ENCODE peak calls at places on chromosomes 5 and 9, in ten cellular contexts. One of them, this sample, is unnamed.

GRCh38 chr5:150341331-150341730 is 16.2 kb upstream of the TCOF1 start:
- DNase-seq in iPS DF 6.9: no peak
- DNase-seq in adrenal gland: no peak
- DNase-seq in ovary: no peak
- DNase-seq in MM.1S: peak; percentile 14
- DNase-seq in fibroblast of lung: no peak
- DNase-seq in aorta: no peak
- DNase-seq in HCT116: no peak
- DNase-seq in spleen: no peak
- DNase-seq in right atrium auricular region: no peak
- DNase-seq in this sample: no peak

GRCh38 chr5:170286532-170286931 is 11.0 kb downstream of the LCP2 start:
- DNase-seq in adrenal gland: no peak
- DNase-seq in ovary: no peak
- DNase-seq in right atrium auricular region: no peak
- DNase-seq in HCT116: no peak
- DNase-seq in MM.1S: no peak
- DNase-seq in fibroblast of lung: no peak
- DNase-seq in aorta: no peak
- DNase-seq in iPS DF 6.9: no peak
- DNase-seq in spleen: no peak
- DNase-seq in this sample: no peak

GRCh38 chr5:159917919-159918487 is 1.7 kb downstream of the ADRA1B start:
- DNase-seq in adrenal gland: no peak
- DNase-seq in ovary: no peak
- DNase-seq in MM.1S: no peak
- DNase-seq in iPS DF 6.9: no peak
- DNase-seq in right atrium auricular region: no peak
- DNase-seq in HCT116: no peak
- DNase-seq in aorta: no peak
- DNase-seq in fibroblast of lung: no peak
- DNase-seq in spleen: no peak
- DNase-seq in this sample: no peak

GRCh38 chr9:137307255-137308101 is 5.4 kb upstream of the NRARP start:
- DNase-seq in aorta: peak; percentile 74
- DNase-seq in fibroblast of lung: no peak
- DNase-seq in ovary: peak; percentile 33
- DNase-seq in spleen: peak; percentile 77
- DNase-seq in HCT116: no peak
- DNase-seq in adrenal gland: no peak
- DNase-seq in iPS DF 6.9: no peak
- DNase-seq in right atrium auricular region: no peak
- DNase-seq in MM.1S: no peak
- DNase-seq in this sample: no peak

GRCh38 chr9:118785456-118785855 is 583.8 kb downstream of the BRINP1 start:
- DNase-seq in fibroblast of lung: no peak
- DNase-seq in right atrium auricular region: no peak
- DNase-seq in adrenal gland: no peak
- DNase-seq in MM.1S: no peak
- DNase-seq in iPS DF 6.9: no peak
- DNase-seq in aorta: no peak
- DNase-seq in spleen: no peak
- DNase-seq in ovary: no peak
- DNase-seq in HCT116: no peak
- DNase-seq in this sample: no peak

GRCh38 chr9:132169672-132170392 is 8.0 kb downstream of the NTNG2 start:
- DNase-seq in iPS DF 6.9: no peak
- DNase-seq in spleen: peak; percentile 89
- DNase-seq in MM.1S: peak; percentile 39
- DNase-seq in adrenal gland: peak; percentile 71
- DNase-seq in fibroblast of lung: peak; percentile 35
- DNase-seq in HCT116: peak; percentile 29
- DNase-seq in right atrium auricular region: no peak
- DNase-seq in aorta: peak; percentile 85
- DNase-seq in ovary: no peak
- DNase-seq in this sample: no peak

GRCh38 chr9:28648723-28649122 is 1075.4 kb upstream of the C9orf72 start:
- DNase-seq in adrenal gland: no peak
- DNase-seq in MM.1S: no peak
- DNase-seq in ovary: no peak
- DNase-seq in aorta: no peak
- DNase-seq in iPS DF 6.9: peak; percentile 22
- DNase-seq in fibroblast of lung: no peak
- DNase-seq in right atrium auricular region: no peak
- DNase-seq in HCT116: no peak
- DNase-seq in spleen: no peak
- DNase-seq in this sample: no peak

GRCh38 chr5:120432861-120433260 is 31.2 kb upstream of the PRR16 start:
- DNase-seq in ovary: no peak
- DNase-seq in right atrium auricular region: no peak
- DNase-seq in iPS DF 6.9: no peak
- DNase-seq in aorta: no peak
- DNase-seq in fibroblast of lung: no peak
- DNase-seq in MM.1S: no peak
- DNase-seq in adrenal gland: no peak
- DNase-seq in spleen: no peak
- DNase-seq in HCT116: no peak
- DNase-seq in this sample: no peak

GRCh38 chr5:116696356-116696755 is 121.7 kb upstream of the SEMA6A start:
- DNase-seq in HCT116: no peak
- DNase-seq in iPS DF 6.9: peak; percentile 25
- DNase-seq in spleen: no peak
- DNase-seq in fibroblast of lung: peak; percentile 40
- DNase-seq in ovary: no peak
- DNase-seq in adrenal gland: no peak
- DNase-seq in MM.1S: no peak
- DNase-seq in right atrium auricular region: no peak
- DNase-seq in aorta: no peak
- DNase-seq in this sample: no peak

GRCh38 chr9:82412586-82412985 is 424.0 kb downstream of the SPATA31D1 start:
- DNase-seq in spleen: no peak
- DNase-seq in ovary: no peak
- DNase-seq in adrenal gland: no peak
- DNase-seq in HCT116: no peak
- DNase-seq in right atrium auricular region: no peak
- DNase-seq in fibroblast of lung: peak; percentile 7
- DNase-seq in aorta: no peak
- DNase-seq in MM.1S: no peak
- DNase-seq in iPS DF 6.9: no peak
- DNase-seq in this sample: no peak

GRCh38 chr5:173330151-173330855 is 2.1 kb upstream of the STC2 start:
- DNase-seq in HCT116: no peak
- DNase-seq in ovary: no peak
- DNase-seq in spleen: no peak
- DNase-seq in aorta: no peak
- DNase-seq in iPS DF 6.9: no peak
- DNase-seq in MM.1S: no peak
- DNase-seq in right atrium auricular region: no peak
- DNase-seq in adrenal gland: no peak
- DNase-seq in fibroblast of lung: no peak
- DNase-seq in this sample: no peak

GRCh38 chr5:144484124-144484897 is 313.6 kb downstream of the KCTD16 start:
- DNase-seq in adrenal gland: no peak
- DNase-seq in MM.1S: no peak
- DNase-seq in right atrium auricular region: no peak
- DNase-seq in iPS DF 6.9: no peak
- DNase-seq in aorta: no peak
- DNase-seq in ovary: no peak
- DNase-seq in HCT116: no peak
- DNase-seq in fibroblast of lung: peak; percentile 92
- DNase-seq in spleen: no peak
- DNase-seq in this sample: no peak

DNA sequence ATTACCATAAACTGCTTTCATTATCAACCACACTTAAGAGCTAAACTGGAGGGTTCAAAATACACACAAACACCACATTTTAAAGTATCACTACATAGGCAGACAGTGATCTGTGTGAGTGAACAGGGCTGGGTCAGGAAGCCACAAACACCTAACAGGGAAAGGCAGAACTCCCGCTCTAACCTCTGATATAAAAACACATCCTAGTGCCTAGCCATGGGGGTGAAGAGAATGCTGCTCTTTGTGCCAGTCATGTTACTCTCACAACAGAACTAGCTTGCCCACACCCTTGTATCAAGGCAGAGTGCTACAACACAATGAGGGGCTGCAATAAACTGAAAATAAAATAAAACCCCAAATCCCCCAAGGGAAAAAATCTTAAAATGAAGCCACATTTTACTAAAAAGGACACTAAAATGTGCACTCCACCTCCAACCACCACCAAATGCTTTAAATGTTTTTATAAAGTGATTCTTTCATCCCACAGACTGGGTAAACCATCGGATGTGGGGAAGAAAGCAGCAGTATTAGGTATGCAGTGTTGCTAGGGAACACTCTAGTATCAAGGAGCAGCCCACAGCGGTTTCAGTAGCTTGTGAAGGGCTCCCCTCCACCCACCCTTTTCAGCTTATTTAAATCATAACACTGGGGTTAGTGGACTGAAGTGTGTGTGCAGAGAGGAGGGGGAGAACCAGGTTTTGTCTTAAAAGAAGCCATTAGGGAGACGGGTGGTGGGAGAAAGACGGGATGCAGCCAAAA is 64.5 kb downstream of the TMEM161B start:
- DNase-seq in fibroblast of lung: peak; percentile 88
- DNase-seq in ovary: no peak
- DNase-seq in adrenal gland: no peak
- DNase-seq in HCT116: no peak
- DNase-seq in MM.1S: no peak
- DNase-seq in iPS DF 6.9: no peak
- DNase-seq in right atrium auricular region: no peak
- DNase-seq in spleen: no peak
- DNase-seq in aorta: no peak
- DNase-seq in this sample: no peak
- H3K27ac ChIP-seq in fibroblast of lung: no peak overlapping the region
- H3K27ac ChIP-seq in ovary: no peak overlapping the region
- H3K27ac ChIP-seq in adrenal gland: no peak overlapping the region
- H3K27ac ChIP-seq in HCT116: no peak overlapping the region
- H3K27ac ChIP-seq in MM.1S: no peak overlapping the region
- H3K27ac ChIP-seq in iPS DF 6.9: no peak overlapping the region
- H3K27ac ChIP-seq in right atrium auricular region: no peak overlapping the region
- H3K27ac ChIP-seq in spleen: no peak overlapping the region
- H3K27ac ChIP-seq in aorta: no peak overlapping the region
- H3K27ac ChIP-seq in this sample: no peak overlapping the region

GRCh38 chr9:61666849-61667371 is 477.1 kb downstream of the SPATA31A7 start:
- DNase-seq in ovary: no peak
- DNase-seq in aorta: peak; percentile 55
- DNase-seq in MM.1S: no peak
- DNase-seq in HCT116: no peak
- DNase-seq in iPS DF 6.9: no peak
- DNase-seq in spleen: peak; percentile 52
- DNase-seq in fibroblast of lung: no peak
- DNase-seq in right atrium auricular region: peak; percentile 28
- DNase-seq in adrenal gland: no peak
- DNase-seq in this sample: no peak
- H3K9me3 ChIP-seq in ovary: no peaks in the 10 kb centered on the region
- H3K9me3 ChIP-seq in aorta: peaks cover 6% of the 10 kb centered on the region
- H3K9me3 ChIP-seq in MM.1S: no peaks in the 10 kb centered on the region
- H3K9me3 ChIP-seq in HCT116: no peaks in the 10 kb centered on the region
- H3K9me3 ChIP-seq in iPS DF 6.9: peaks cover 9% of the 10 kb centered on the region
- H3K9me3 ChIP-seq in spleen: no peaks in the 10 kb centered on the region
- H3K9me3 ChIP-seq in fibroblast of lung: no peaks in the 10 kb centered on the region
- H3K9me3 ChIP-seq in right atrium auricular region: no peaks in the 10 kb centered on the region
- H3K9me3 ChIP-seq in adrenal gland: no peaks in the 10 kb centered on the region
- H3K9me3 ChIP-seq in this sample: peaks cover 45% of the 10 kb centered on the region

DNA sequence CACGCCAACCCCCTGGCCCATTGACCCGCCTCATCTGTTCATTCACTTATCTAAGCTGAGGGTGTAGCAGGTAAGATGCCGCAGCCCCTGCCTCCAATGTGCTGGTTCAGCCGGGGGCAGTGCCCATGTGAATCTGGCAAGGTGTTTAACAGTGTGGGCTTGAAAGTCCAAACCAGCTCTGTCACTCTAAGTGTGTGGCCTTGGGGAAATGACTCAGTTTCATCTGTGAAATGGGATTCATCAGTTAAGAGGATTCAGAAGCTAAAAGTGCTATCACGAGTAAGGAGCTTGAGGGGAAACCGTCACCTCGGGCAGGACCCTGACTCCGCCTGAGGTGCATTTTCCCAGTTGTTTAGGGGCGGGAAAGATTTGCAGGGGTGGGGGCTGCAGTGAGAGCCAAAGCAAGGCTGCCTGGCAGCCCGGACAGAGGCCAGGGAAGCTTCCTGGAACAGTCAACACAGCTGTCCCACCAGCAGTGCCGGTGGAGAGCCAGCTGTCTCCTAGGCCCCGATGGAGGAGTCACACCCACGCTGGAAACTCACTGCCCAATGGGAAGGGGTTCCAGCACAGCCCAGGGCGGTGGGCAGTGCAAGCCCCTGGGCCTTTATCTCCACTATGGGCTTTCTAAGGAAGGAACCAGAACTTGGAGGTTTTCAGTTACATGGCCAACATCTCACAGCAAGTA is 9.7 kb upstream of the URM1 start:
- DNase-seq in adrenal gland: no peak
- DNase-seq in fibroblast of lung: no peak
- DNase-seq in spleen: no peak
- DNase-seq in MM.1S: no peak
- DNase-seq in aorta: no peak
- DNase-seq in right atrium auricular region: no peak
- DNase-seq in ovary: no peak
- DNase-seq in HCT116: no peak
- DNase-seq in iPS DF 6.9: no peak
- DNase-seq in this sample: no peak
- H3K4me3 ChIP-seq in adrenal gland: peak overlapping the region; percentile 38
- H3K4me3 ChIP-seq in fibroblast of lung: no peak overlapping the region
- H3K4me3 ChIP-seq in spleen: peak overlapping the region; percentile 67
- H3K4me3 ChIP-seq in MM.1S: peak overlapping the region; percentile 53
- H3K4me3 ChIP-seq in aorta: no peak overlapping the region
- H3K4me3 ChIP-seq in right atrium auricular region: no peak overlapping the region
- H3K4me3 ChIP-seq in ovary: no peak overlapping the region
- H3K4me3 ChIP-seq in HCT116: no peak overlapping the region
- H3K4me3 ChIP-seq in iPS DF 6.9: no peak overlapping the region
- H3K4me3 ChIP-seq in this sample: peak overlapping the region; percentile 48

DNA sequence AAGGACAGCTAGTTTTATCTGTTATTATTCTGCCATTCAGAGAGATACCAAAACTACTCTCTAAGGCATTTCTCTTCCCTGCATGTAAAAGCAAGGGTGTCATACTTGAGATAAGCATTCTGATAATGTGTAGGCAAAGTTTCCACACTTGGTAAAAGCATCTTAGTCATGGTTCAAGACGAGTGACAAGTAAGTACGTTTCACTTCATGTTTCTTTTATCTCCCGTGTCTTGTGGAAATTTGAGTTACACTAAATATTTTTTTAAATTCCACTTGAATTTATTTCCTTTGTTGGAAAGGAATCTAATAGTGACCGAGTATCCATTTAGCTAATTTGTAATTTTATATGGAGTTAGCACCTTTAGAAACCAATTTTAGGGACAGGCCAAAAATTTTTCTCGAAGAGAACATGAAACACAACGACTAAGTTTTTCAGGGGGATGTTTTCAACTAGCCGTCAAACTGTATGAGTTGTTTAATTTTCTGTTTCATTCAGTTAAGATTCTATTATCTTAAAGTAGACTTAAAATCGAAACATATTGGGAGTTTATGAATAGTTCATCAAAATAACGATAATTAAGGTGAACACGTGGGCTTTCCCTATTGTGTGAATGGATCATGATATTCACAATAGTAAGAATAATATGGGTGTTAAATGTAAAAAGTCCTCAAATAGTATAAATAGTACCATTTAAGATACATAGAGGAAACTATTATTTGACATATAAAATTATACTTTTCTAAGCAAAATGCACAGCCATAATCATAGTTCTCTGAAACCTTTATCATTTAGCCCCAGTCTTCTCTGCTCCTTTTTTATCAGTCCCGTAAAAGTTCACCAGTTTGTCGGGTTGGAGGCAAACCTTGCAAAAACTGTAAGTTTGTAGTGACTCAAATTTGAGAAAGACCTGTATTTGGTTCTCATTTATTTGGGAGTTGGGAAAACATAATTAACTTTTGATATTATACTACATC is 1.6 kb downstream of the RFESD start:
- DNase-seq in iPS DF 6.9: no peak
- DNase-seq in MM.1S: no peak
- DNase-seq in fibroblast of lung: peak; percentile 39
- DNase-seq in aorta: no peak
- DNase-seq in right atrium auricular region: no peak
- DNase-seq in HCT116: no peak
- DNase-seq in adrenal gland: no peak
- DNase-seq in ovary: no peak
- DNase-seq in spleen: no peak
- DNase-seq in this sample: no peak
- H3K27ac ChIP-seq in iPS DF 6.9: no peak overlapping the region
- H3K27ac ChIP-seq in MM.1S: peak overlapping the region; percentile 87
- H3K27ac ChIP-seq in fibroblast of lung: no peak overlapping the region
- H3K27ac ChIP-seq in aorta: no peak overlapping the region
- H3K27ac ChIP-seq in right atrium auricular region: peak overlapping the region; percentile 95
- H3K27ac ChIP-seq in HCT116: peak overlapping the region; percentile 76
- H3K27ac ChIP-seq in adrenal gland: no peak overlapping the region
- H3K27ac ChIP-seq in ovary: no peak overlapping the region
- H3K27ac ChIP-seq in spleen: no peak overlapping the region
- H3K27ac ChIP-seq in this sample: peak overlapping the region; percentile 94